ENCODE peak calls at places on chromosomes 16 and 17, in four cellular contexts. C is neural progenitor cell; W is cardiac muscle cell; V is activated CD8-positive, alpha-beta T cell treated with anti-CD3 and anti-CD28 coated beads for 36 hours. P is an unnamed sample.

GRCh38 chr17:17206149-17206912 is at the start of gene PLD6:
- DNase-seq in C (no peak), W (peak), V (peak), P (no peak)

GRCh38 chr17:47829870-47830269 is 1.5 kb downstream of the MRPL10 start:
- DNase-seq in C (no peak), W (no peak), V (peak), P (no peak)

GRCh38 chr17:60747069-60747808 is 69.6 kb downstream of the BCAS3 start:
- DNase-seq in C (peak), W (no peak), V (no peak), P (no peak)

GRCh38 chr16:89351645-89352044 is 134.1 kb downstream of the ZNF778 start:
- DNase-seq in C (no peak), W (no peak), V (no peak), P (no peak)

GRCh38 chr17:73205326-73205980 is 12.6 kb downstream of the COG1 start:
- DNase-seq in C (no peak), W (no peak), V (no peak), P (no peak)

GRCh38 chr17:66437466-66438026 is 135.1 kb downstream of the PRKCA start:
- DNase-seq in C (no peak), W (peak), V (peak), P (no peak)

GRCh38 chr17:77280304-77280910 is 139.6 kb downstream of the SEC14L1 start:
- DNase-seq in C (no peak), W (peak), V (no peak), P (no peak)

GRCh38 chr16:67917852-67918236 is 13.8 kb downstream of the CTRL start:
- DNase-seq in C (no peak), W (no peak), V (peak), P (no peak)

GRCh38 chr17:61799812-61800484 is 63.4 kb downstream of the BRIP1 start:
- DNase-seq in C (no peak), W (no peak), V (no peak), P (no peak)

GRCh38 chr16:50133214-50133613 is 19.9 kb upstream of the TENT4B start:
- DNase-seq in C (no peak), W (no peak), V (no peak), P (no peak)

GRCh38 chr17:21094298-21094704 is 32.5 kb upstream of the DHRS7B start:
- DNase-seq in C (no peak), W (no peak), V (no peak), P (no peak)

GRCh38 chr17:50133769-50134099 is 3.8 kb upstream of the SAMD14 start:
- DNase-seq in C (no peak), W (no peak), V (no peak), P (peak)

GRCh38 chr17:4365628-4366311 is 705 bp downstream of the UBE2G1 start:
- DNase-seq in C (peak), W (peak), V (peak), P (peak)

GRCh38 chr17:80545499-80545826 is 825 bp downstream of the RPTOR start:
- DNase-seq in C (no peak), W (peak), V (no peak), P (no peak)

GRCh38 chr17:75551276-75551675 is 25.8 kb downstream of the LLGL2 start:
- DNase-seq in C (no peak), W (no peak), V (no peak), P (no peak)

GRCh38 chr17:16013943-16014407 is 14.4 kb downstream of the TTC19 start:
- DNase-seq in C (peak), W (peak), V (no peak), P (no peak)

GRCh38 chr16:68737046-68737729 is at the start of gene CDH1:
- DNase-seq in C (peak), W (no peak), V (peak), P (peak)

GRCh38 chr17:82007495-82008257 is 15.0 kb downstream of the CENPX start:
- DNase-seq in C (no peak), W (no peak), V (no peak), P (peak)

GRCh38 chr16:21628772-21629171 is 23.6 kb downstream of the IGSF6 start:
- DNase-seq in C (no peak), W (no peak), V (no peak), P (no peak)

GRCh38 chr16:16158741-16159374 is 64.4 kb downstream of the ABCC6 start:
- DNase-seq in C (no peak), W (no peak), V (no peak), P (no peak)

GRCh38 chr17:28950017-28950751 is 1.1 kb downstream of the PHF12 start:
- DNase-seq in C (peak), W (peak), V (peak), P (peak)

GRCh38 chr16:4362476-4363250 is 9.0 kb upstream of the VASN start:
- DNase-seq in C (no peak), W (no peak), V (no peak), P (no peak)

GRCh38 chr16:47599512-47599911 is 138.4 kb downstream of the PHKB start:
- DNase-seq in C (no peak), W (no peak), V (no peak), P (no peak)

GRCh38 chr17:57678393-57678792 is 66.7 kb downstream of the CCDC182 start:
- DNase-seq in C (no peak), W (no peak), V (no peak), P (no peak)

GRCh38 chr17:45284176-45285140 is 22.6 kb upstream of the SPATA32 start:
- DNase-seq in C (peak), W (no peak), V (peak), P (no peak)

GRCh38 chr17:39979021-39979660 is 1.5 kb upstream of the PSMD3 start:
- DNase-seq in C (no peak), W (peak), V (no peak), P (no peak)

GRCh38 chr17:28279411-28279810 is 39.6 kb upstream of the TMEM97 start:
- DNase-seq in C (no peak), W (peak), V (no peak), P (no peak)

GRCh38 chr16:89785523-89786155 is 30.8 kb downstream of the FANCA start:
- DNase-seq in C (no peak), W (no peak), V (peak), P (no peak)

GRCh38 chr16:8655184-8655717 is 19.2 kb upstream of the ABAT start:
- DNase-seq in C (peak), W (peak), V (peak), P (peak)

GRCh38 chr17:65984299-65984698 is 207.6 kb downstream of the CEP112 start:
- DNase-seq in C (no peak), W (peak), V (no peak), P (no peak)

GRCh38 chr17:10668771-10669170 is 11.7 kb upstream of the MYH3 start:
- DNase-seq in C (no peak), W (peak), V (no peak), P (no peak)

GRCh38 chr17:80992077-80992947 is 671 bp downstream of the CHMP6 start:
- DNase-seq in C (peak), W (no peak), V (no peak), P (peak)

DNA sequence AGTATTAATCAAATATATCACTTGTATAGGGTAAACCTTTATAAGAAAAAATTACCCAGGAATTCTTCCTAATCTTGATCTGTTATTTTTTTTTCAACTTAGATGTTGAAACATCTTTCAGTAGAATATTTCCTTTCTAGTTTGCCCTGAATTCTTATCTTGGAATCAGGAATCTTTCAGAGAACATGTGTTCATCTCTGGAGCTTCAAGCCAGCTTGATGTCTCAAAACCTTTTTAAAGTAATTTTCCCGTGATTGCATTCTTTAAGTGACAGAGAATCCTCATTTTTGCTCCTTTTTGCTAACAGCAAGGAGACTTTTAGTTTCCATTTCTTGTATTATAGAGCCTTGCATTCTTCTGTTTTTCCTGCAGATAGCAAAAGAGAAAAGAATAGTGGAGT is 90.8 kb downstream of the ELAC2 start:
- DNase-seq in C (no peak), W (no peak), V (no peak), P (no peak)
- TF ChIP-seq CTCF in C (no peak), W (no peak), V (no peak), P (no peak)

GRCh38 chr17:38868968-38869646 is 751 bp upstream of the LASP1 start:
- DNase-seq in C (peak), W (peak), V (peak), P (peak)
- TF ChIP-seq CTCF in C (peak), W (peak), V (no peak), P (no peak)

GRCh38 chr16:87661561-87661960 is 59.3 kb downstream of the JPH3 start:
- DNase-seq in C (peak), W (peak), V (peak), P (peak)
- TF ChIP-seq CTCF in C (no peak), W (no peak), V (no peak), P (peak)

DNA sequence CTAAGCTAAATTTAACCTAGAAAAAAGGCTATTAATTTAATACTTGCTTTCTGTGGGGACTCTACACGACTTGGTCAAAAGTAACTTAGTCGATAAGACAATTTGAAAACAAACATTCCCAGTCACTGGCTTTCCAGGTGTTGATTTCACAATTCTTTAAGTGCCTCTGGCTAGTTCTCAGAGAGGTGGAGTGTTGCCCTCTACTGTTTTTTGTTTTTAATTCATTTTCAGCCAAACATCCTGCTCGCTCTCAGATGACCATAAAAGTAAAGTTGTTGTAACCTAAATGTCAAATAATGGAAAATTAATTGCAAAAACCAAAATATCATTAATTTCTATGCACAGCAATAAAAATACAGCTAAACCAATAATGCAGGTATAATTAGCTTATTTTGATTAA is 107.1 kb downstream of the MYO1D start:
- DNase-seq in C (peak), W (no peak), V (no peak), P (no peak)
- TF ChIP-seq CTCF in C (peak), W (no peak), V (no peak), P (peak)

GRCh38 chr16:82031116-82032084 is 3.7 kb upstream of the HSD17B2 start:
- DNase-seq in C (peak), W (peak), V (no peak), P (no peak)

GRCh38 chr16:82033006-82033405 is 2.0 kb upstream of the HSD17B2 start:
- DNase-seq in C (no peak), W (no peak), V (no peak), P (no peak)

GRCh38 chr16:82037251-82037650 is 2.2 kb downstream of the HSD17B2 start:
- DNase-seq in C (no peak), W (no peak), V (no peak), P (no peak)

GRCh38 chr16:82034981-82035612 is at the start of gene HSD17B2:
- DNase-seq in C (no peak), W (no peak), V (no peak), P (no peak)

DNA sequence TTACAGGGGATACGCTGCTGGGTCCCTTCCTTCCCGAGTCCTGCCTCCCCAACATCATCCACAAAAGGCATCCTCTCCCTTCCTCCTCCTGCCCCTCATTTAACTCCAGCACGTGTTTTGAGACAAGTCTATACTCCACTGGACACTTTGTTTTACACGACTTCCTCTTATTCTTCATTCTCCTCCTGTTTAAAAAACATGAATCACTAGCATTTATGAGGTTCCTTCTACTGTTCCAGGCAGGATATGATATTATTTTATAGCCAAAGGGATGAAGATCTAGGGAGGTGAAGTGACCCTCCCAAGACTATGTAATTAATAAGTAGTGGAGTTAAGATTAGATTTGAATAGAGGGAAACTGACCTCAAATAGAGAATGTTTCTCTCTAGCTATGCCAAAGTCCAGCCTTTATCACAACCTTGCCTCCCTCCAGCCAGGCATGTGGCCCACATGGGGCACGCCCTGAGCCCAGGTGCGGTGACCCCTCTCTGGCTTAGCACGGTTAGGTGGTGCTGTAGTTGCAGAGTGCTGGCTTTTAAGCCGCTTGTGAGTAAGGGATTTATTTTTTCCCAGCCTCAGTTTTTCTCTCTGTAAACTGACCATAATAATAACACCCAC is 1.3 kb upstream of the HSD17B2 start:
- DNase-seq in C (no peak), W (no peak), V (no peak), P (no peak)
- TF ChIP-seq CTCF in C (no peak), W (no peak), V (no peak), P (no peak)

GRCh38 chr17:11874756-11875155 is 122.5 kb downstream of the ZNF18 start:
- DNase-seq in C (no peak), W (no peak), V (no peak), P (no peak)

GRCh38 chr17:11869680-11870394 is 127.4 kb downstream of the ZNF18 start:
- DNase-seq in C (no peak), W (no peak), V (no peak), P (no peak)

GRCh38 chr17:11871773-11872172 is 125.5 kb downstream of the ZNF18 start:
- DNase-seq in C (no peak), W (no peak), V (no peak), P (no peak)
- TF ChIP-seq CTCF in C (no peak), W (no peak), V (no peak), P (no peak)

GRCh38 chr16:240559-240958 is 5.9 kb downstream of the FAM234A start:
- DNase-seq in C (no peak), W (no peak), V (no peak), P (no peak)
- TF ChIP-seq CTCF in C (no peak), W (no peak), V (no peak), P (no peak)

GRCh38 chr16:85557083-85557975 is 55.8 kb upstream of the GSE1 start:
- DNase-seq in C (peak), W (no peak), V (peak), P (no peak)

GRCh38 chr16:85560932-85561247 is 52.2 kb upstream of the GSE1 start:
- DNase-seq in C (no peak), W (no peak), V (no peak), P (no peak)

GRCh38 chr16:85555549-85556455 is 57.3 kb upstream of the GSE1 start:
- DNase-seq in C (no peak), W (peak), V (peak), P (peak)

GRCh38 chr16:85556456-85557082 is 56.6 kb upstream of the GSE1 start:
- DNase-seq in C (peak), W (peak), V (peak), P (peak)

GRCh38 chr16:85557976-85558589 is 55.0 kb upstream of the GSE1 start:
- DNase-seq in C (no peak), W (no peak), V (no peak), P (no peak)
- TF ChIP-seq CTCF in C (no peak), W (no peak), V (no peak), P (no peak)